ENCODE peak calls at places on chromosomes 2 and 18, in nine cellular contexts. S, O, U, Q, Y, V, X, K and W are unnamed samples.
A peak's percentile ranks its signal among the peaks of the same experiment; 100 is the strongest.

GRCh38 chr2:6079405-6079804 is 387.2 kb downstream of the SOX11 start:
- DNase-seq in Y (no peak), K (no peak), V (no peak), O (no peak), S (no peak), X (no peak), U (no peak), Q (no peak), W (no peak)

GRCh38 chr18:59484796-59485328 is 125.8 kb upstream of the LMAN1 start:
- DNase-seq in K (no peak), S (no peak), X (no peak), U (peak; percentile 97), O (no peak), Q (peak; percentile 84), V (no peak), Y (peak; percentile 85), W (peak; percentile 99)

GRCh38 chr2:197613509-197613987 is 61.8 kb downstream of the RFTN2 start:
- DNase-seq in Q (peak; percentile 65), K (no peak), X (no peak), Y (peak; percentile 90), U (peak; percentile 93), O (no peak), S (no peak), V (peak; percentile 68), W (no peak)

GRCh38 chr2:9699139-9699823 is 68.5 kb upstream of the YWHAQ start:
- DNase-seq in V (no peak), K (no peak), X (no peak), Q (peak; percentile 88), Y (peak; percentile 48), U (peak; percentile 56), O (peak; percentile 84), S (no peak), W (peak; percentile 73)

GRCh38 chr2:80053522-80054338 is 250.8 kb downstream of the LRRTM1 start:
- DNase-seq in Q (no peak), K (no peak), Y (no peak), S (no peak), V (peak; percentile 23), X (peak; percentile 10), U (no peak), O (no peak), W (no peak)

GRCh38 chr2:64133828-64134227 is 10.4 kb downstream of the PELI1 start:
- DNase-seq in Y (peak; percentile 44), V (no peak), K (no peak), U (no peak), Q (peak; percentile 28), O (peak; percentile 98), X (peak; percentile 11), S (no peak), W (peak; percentile 43)

GRCh38 chr2:128422571-128422970 is 103.9 kb upstream of the HS6ST1 start:
- DNase-seq in S (no peak), U (peak; percentile 95), V (no peak), X (no peak), Q (peak; percentile 74), Y (peak; percentile 71), O (peak; percentile 83), K (no peak), W (peak; percentile 87)

GRCh38 chr18:34880403-34880802 is 160.8 kb upstream of the MAPRE2 start:
- DNase-seq in Q (no peak), O (no peak), S (no peak), Y (no peak), V (no peak), U (no peak), K (no peak), X (no peak), W (peak; percentile 4)

GRCh38 chr2:1747065-1747941 is 3.0 kb upstream of the PXDN start:
- DNase-seq in O (no peak), S (no peak), V (no peak), Q (no peak), U (no peak), Y (no peak), K (no peak), X (no peak), W (no peak)

GRCh38 chr2:209238765-209239584 is 184.9 kb upstream of the MAP2 start:
- DNase-seq in U (no peak), K (no peak), V (no peak), S (no peak), Q (no peak), O (no peak), X (no peak), Y (no peak), W (no peak)

GRCh38 chr2:75608684-75609333 is 37.8 kb upstream of the MRPL19 start:
- DNase-seq in S (peak; percentile 14), U (no peak), O (peak; percentile 72), K (peak; percentile 4), Q (peak; percentile 63), V (peak; percentile 72), Y (peak; percentile 66), X (peak; percentile 71), W (peak; percentile 54)

GRCh38 chr18:62418258-62418657 is 93.1 kb downstream of the TNFRSF11A start:
- DNase-seq in X (no peak), K (no peak), Y (no peak), U (no peak), O (no peak), Q (no peak), S (no peak), V (no peak), W (no peak)

GRCh38 chr2:120007851-120008250 is 5.0 kb upstream of the EPB41L5 start:
- DNase-seq in X (no peak), K (no peak), S (no peak), O (no peak), Q (no peak), Y (no peak), U (no peak), V (no peak), W (no peak)

GRCh38 chr2:26558271-26559043 is 80.5 kb upstream of the OTOF start:
- DNase-seq in O (no peak), K (no peak), U (no peak), V (no peak), X (no peak), Y (no peak), S (no peak), Q (peak; percentile 34), W (peak; percentile 7)

GRCh38 chr2:8544786-8545631 is 136.8 kb upstream of the ID2 start:
- DNase-seq in V (peak; percentile 21), U (no peak), Y (peak; percentile 67), Q (peak; percentile 65), K (peak; percentile 62), S (peak; percentile 32), O (peak; percentile 70), X (peak; percentile 39), W (peak; percentile 66)

GRCh38 chr2:138493334-138493733 is 8.2 kb upstream of the SPOPL start:
- DNase-seq in U (no peak), V (no peak), S (no peak), Q (no peak), Y (no peak), K (no peak), X (no peak), O (no peak), W (no peak)

GRCh38 chr2:159188449-159188848 is 98.1 kb downstream of the WDSUB1 start:
- DNase-seq in Q (no peak), V (no peak), K (no peak), U (no peak), S (no peak), O (no peak), X (no peak), Y (no peak), W (no peak)

GRCh38 chr2:207044380-207044779 is 105.1 kb downstream of the CPO start:
- DNase-seq in S (no peak), V (peak; percentile 93), U (no peak), K (no peak), Q (no peak), O (no peak), X (no peak), Y (no peak), W (no peak)

GRCh38 chr2:239601201-239601851 is 200.5 kb upstream of the HDAC4 start:
- DNase-seq in V (no peak), S (no peak), X (no peak), O (no peak), K (no peak), Y (no peak), U (no peak), Q (no peak), W (no peak)

GRCh38 chr2:99554238-99554637 is 64.4 kb upstream of the REV1 start:
- DNase-seq in X (no peak), Q (no peak), U (no peak), O (no peak), V (no peak), S (no peak), K (no peak), Y (no peak), W (no peak)

GRCh38 chr2:188293601-188294482 is 2.2 kb downstream of the GULP1 start:
- DNase-seq in O (peak; percentile 81), Y (peak; percentile 79), V (peak; percentile 82), Q (peak; percentile 59), X (peak; percentile 90), K (no peak), S (no peak), U (peak; percentile 72), W (peak; percentile 82)

GRCh38 chr2:26001743-26002341 is 19.5 kb upstream of the KIF3C start:
- DNase-seq in U (peak; percentile 79), S (no peak), V (peak; percentile 87), X (no peak), K (no peak), O (no peak), Q (peak; percentile 47), Y (peak; percentile 87), W (peak; percentile 91)

GRCh38 chr2:44135771-44136170 is 32.9 kb upstream of the PPM1B start:
- DNase-seq in S (no peak), U (peak; percentile 72), Q (peak; percentile 19), Y (no peak), X (no peak), O (peak; percentile 58), K (no peak), V (no peak), W (peak; percentile 81)

GRCh38 chr2:20563251-20563650 is 87.6 kb downstream of the HS1BP3 start:
- DNase-seq in K (no peak), Y (no peak), U (no peak), Q (no peak), V (no peak), X (no peak), S (no peak), O (no peak), W (no peak)

GRCh38 chr2:9832586-9832985 is 10.7 kb upstream of the TAF1B start:
- DNase-seq in V (no peak), X (no peak), U (peak; percentile 80), Y (no peak), O (peak; percentile 57), Q (no peak), S (no peak), K (no peak), W (peak; percentile 88)

GRCh38 chr2:109087055-109087663 is 41.8 kb upstream of the SH3RF3 start:
- DNase-seq in U (no peak), Y (no peak), V (no peak), O (no peak), S (no peak), Q (no peak), K (no peak), X (no peak), W (no peak)

GRCh38 chr2:158845869-158846268 is 50.8 kb downstream of the DAPL1 start:
- DNase-seq in O (no peak), V (peak; percentile 16), X (no peak), K (no peak), Y (peak; percentile 78), S (no peak), Q (peak; percentile 32), U (peak; percentile 12), W (peak; percentile 56)

GRCh38 chr2:136019825-136020224 is 34.4 kb upstream of the DARS1 start:
- DNase-seq in Y (no peak), K (no peak), S (no peak), O (no peak), X (no peak), V (no peak), Q (no peak), U (peak; percentile 25), W (no peak)

GRCh38 chr2:61450144-61450543 is 20.7 kb downstream of the USP34 start:
- DNase-seq in V (no peak), S (no peak), Q (peak; percentile 42), O (no peak), U (no peak), X (no peak), K (no peak), Y (peak; percentile 55), W (no peak)

GRCh38 chr2:44943031-44943692 is 1.7 kb downstream of the SIX3 start:
- DNase-seq in S (no peak), Y (no peak), V (no peak), Q (no peak), U (peak; percentile 57), K (no peak), O (no peak), X (no peak), W (no peak)

GRCh38 chr2:165893556-165893955 is 60.0 kb downstream of the TTC21B start:
- DNase-seq in Y (no peak), V (no peak), S (no peak), X (no peak), Q (no peak), K (no peak), U (peak; percentile 59), O (no peak), W (no peak)